ENCODE peak calls at places on chromosomes 6 and 20, in five cellular contexts. One of them, this sample, is unnamed.

GRCh38 chr6:39593644-39594043 is 131.6 kb downstream of the KIF6 start:
- DNase-seq in stimulated activated naive CD4-positive, alpha-beta T cell treated with Interleukin-2 at 50 U/mL for 16 hours: no peak
- DNase-seq in T-cell: no peak
- DNase-seq in heart left ventricle: no peak
- DNase-seq in lung: no peak
- DNase-seq in this sample: no peak

GRCh38 chr6:157443066-157443800 is 62.2 kb downstream of the ZDHHC14 start:
- DNase-seq in stimulated activated naive CD4-positive, alpha-beta T cell treated with Interleukin-2 at 50 U/mL for 16 hours: no peak
- DNase-seq in T-cell: no peak
- DNase-seq in heart left ventricle: no peak
- DNase-seq in lung: no peak
- DNase-seq in this sample: no peak

GRCh38 chr6:1516742-1517520 is 92.8 kb upstream of the FOXC1 start:
- DNase-seq in stimulated activated naive CD4-positive, alpha-beta T cell treated with Interleukin-2 at 50 U/mL for 16 hours: no peak
- DNase-seq in T-cell: no peak
- DNase-seq in heart left ventricle: no peak
- DNase-seq in lung: no peak
- DNase-seq in this sample: no peak

GRCh38 chr20:64106981-64107735 is at the start of gene NPBWR2:
- DNase-seq in stimulated activated naive CD4-positive, alpha-beta T cell treated with Interleukin-2 at 50 U/mL for 16 hours: no peak
- DNase-seq in T-cell: peak
- DNase-seq in heart left ventricle: peak
- DNase-seq in lung: no peak
- DNase-seq in this sample: peak

GRCh38 chr6:88472731-88473130 is 306.6 kb upstream of the CNR1 start:
- DNase-seq in stimulated activated naive CD4-positive, alpha-beta T cell treated with Interleukin-2 at 50 U/mL for 16 hours: no peak
- DNase-seq in T-cell: no peak
- DNase-seq in heart left ventricle: no peak
- DNase-seq in lung: no peak
- DNase-seq in this sample: no peak

GRCh38 chr6:167294241-167294640 is 3.1 kb downstream of the UNC93A start:
- DNase-seq in stimulated activated naive CD4-positive, alpha-beta T cell treated with Interleukin-2 at 50 U/mL for 16 hours: no peak
- DNase-seq in T-cell: no peak
- DNase-seq in heart left ventricle: no peak
- DNase-seq in lung: no peak
- DNase-seq in this sample: no peak

GRCh38 chr6:36120979-36121706 is 9.2 kb upstream of the MAPK13 start:
- DNase-seq in stimulated activated naive CD4-positive, alpha-beta T cell treated with Interleukin-2 at 50 U/mL for 16 hours: peak
- DNase-seq in T-cell: peak
- DNase-seq in heart left ventricle: peak
- DNase-seq in lung: peak
- DNase-seq in this sample: peak

GRCh38 chr6:39335780-39336541 is 13.5 kb upstream of the KCNK16 start:
- DNase-seq in stimulated activated naive CD4-positive, alpha-beta T cell treated with Interleukin-2 at 50 U/mL for 16 hours: no peak
- DNase-seq in T-cell: no peak
- DNase-seq in heart left ventricle: no peak
- DNase-seq in lung: no peak
- DNase-seq in this sample: no peak

GRCh38 chr6:382883-383420 is 8.6 kb upstream of the IRF4 start:
- DNase-seq in stimulated activated naive CD4-positive, alpha-beta T cell treated with Interleukin-2 at 50 U/mL for 16 hours: no peak
- DNase-seq in T-cell: no peak
- DNase-seq in heart left ventricle: no peak
- DNase-seq in lung: no peak
- DNase-seq in this sample: no peak

GRCh38 chr6:117481278-117481925 is 1.1 kb upstream of the DCBLD1 start:
- DNase-seq in stimulated activated naive CD4-positive, alpha-beta T cell treated with Interleukin-2 at 50 U/mL for 16 hours: no peak
- DNase-seq in T-cell: no peak
- DNase-seq in heart left ventricle: no peak
- DNase-seq in lung: no peak
- DNase-seq in this sample: no peak

GRCh38 chr6:18277181-18278006 is 13.1 kb upstream of the DEK start:
- DNase-seq in stimulated activated naive CD4-positive, alpha-beta T cell treated with Interleukin-2 at 50 U/mL for 16 hours: no peak
- DNase-seq in T-cell: no peak
- DNase-seq in heart left ventricle: no peak
- DNase-seq in lung: no peak
- DNase-seq in this sample: no peak

GRCh38 chr6:130900913-130901312 is 73.7 kb downstream of the SMLR1 start:
- DNase-seq in stimulated activated naive CD4-positive, alpha-beta T cell treated with Interleukin-2 at 50 U/mL for 16 hours: no peak
- DNase-seq in T-cell: no peak
- DNase-seq in heart left ventricle: peak
- DNase-seq in lung: no peak
- DNase-seq in this sample: no peak

This sample was measured in naive thymus-derived CD8-positive, alpha-beta T cell.